ENCODE peak calls at places on chromosomes 11 and 22, in nine cellular contexts. One of them, this sample, is unnamed.

GRCh38 chr11:28009383-28009782 is 98.6 kb downstream of the KIF18A start:
- DNase-seq in transverse colon: no peak
- DNase-seq in breast epithelium: no peak
- DNase-seq in HL-60: no peak
- DNase-seq in GM12891: no peak
- DNase-seq in HCT116: no peak
- DNase-seq in spleen: no peak
- DNase-seq in GM23338: no peak
- DNase-seq in Panc1: no peak
- DNase-seq in this sample: no peak

GRCh38 chr11:576791-577610 is 731 bp downstream of the PHRF1 start:
- DNase-seq in transverse colon: no peak
- DNase-seq in breast epithelium: no peak
- DNase-seq in HL-60: no peak
- DNase-seq in GM12891: no peak
- DNase-seq in HCT116: no peak
- DNase-seq in spleen: peak; percentile 90
- DNase-seq in GM23338: no peak
- DNase-seq in Panc1: no peak
- DNase-seq in this sample: peak; percentile 86

GRCh38 chr22:46894081-46894671 is 131.7 kb downstream of the TBC1D22A start:
- DNase-seq in transverse colon: no peak
- DNase-seq in breast epithelium: no peak
- DNase-seq in HL-60: no peak
- DNase-seq in GM12891: no peak
- DNase-seq in HCT116: no peak
- DNase-seq in spleen: no peak
- DNase-seq in GM23338: no peak
- DNase-seq in Panc1: no peak
- DNase-seq in this sample: no peak

GRCh38 chr11:64849600-64850356 is 5.3 kb upstream of the CDC42BPG start:
- DNase-seq in transverse colon: no peak
- DNase-seq in breast epithelium: no peak
- DNase-seq in HL-60: no peak
- DNase-seq in GM12891: no peak
- DNase-seq in HCT116: no peak
- DNase-seq in spleen: no peak
- DNase-seq in GM23338: no peak
- DNase-seq in Panc1: no peak
- DNase-seq in this sample: no peak

GRCh38 chr11:108614086-108614485 is 20.5 kb upstream of the EXPH5 start:
- DNase-seq in transverse colon: no peak
- DNase-seq in breast epithelium: no peak
- DNase-seq in HL-60: no peak
- DNase-seq in GM12891: no peak
- DNase-seq in HCT116: no peak
- DNase-seq in spleen: no peak
- DNase-seq in GM23338: no peak
- DNase-seq in Panc1: no peak
- DNase-seq in this sample: no peak

GRCh38 chr11:112958670-112959069 is 2.5 kb upstream of the NCAM1 start:
- DNase-seq in transverse colon: no peak
- DNase-seq in breast epithelium: no peak
- DNase-seq in HL-60: no peak
- DNase-seq in GM12891: no peak
- DNase-seq in HCT116: no peak
- DNase-seq in spleen: no peak
- DNase-seq in GM23338: no peak
- DNase-seq in Panc1: no peak
- DNase-seq in this sample: no peak

GRCh38 chr22:20567993-20568417 is 60.6 kb downstream of the MED15 start:
- DNase-seq in transverse colon: no peak
- DNase-seq in breast epithelium: no peak
- DNase-seq in HL-60: no peak
- DNase-seq in GM12891: no peak
- DNase-seq in HCT116: peak; percentile 23
- DNase-seq in spleen: peak; percentile 53
- DNase-seq in GM23338: peak; percentile 40
- DNase-seq in Panc1: no peak
- DNase-seq in this sample: no peak

GRCh38 chr11:111944139-111944538 is 7.0 kb downstream of the DIXDC1 start:
- DNase-seq in transverse colon: no peak
- DNase-seq in breast epithelium: no peak
- DNase-seq in HL-60: no peak
- DNase-seq in GM12891: no peak
- DNase-seq in HCT116: no peak
- DNase-seq in spleen: no peak
- DNase-seq in GM23338: peak; percentile 52
- DNase-seq in Panc1: no peak
- DNase-seq in this sample: no peak

GRCh38 chr11:22426915-22427314 is 88.7 kb downstream of the SLC17A6 start:
- DNase-seq in transverse colon: no peak
- DNase-seq in breast epithelium: no peak
- DNase-seq in HL-60: no peak
- DNase-seq in GM12891: no peak
- DNase-seq in HCT116: no peak
- DNase-seq in spleen: no peak
- DNase-seq in GM23338: no peak
- DNase-seq in Panc1: no peak
- DNase-seq in this sample: no peak

GRCh38 chr11:111814567-111814966 is 48.4 kb upstream of the PPP2R1B start:
- DNase-seq in transverse colon: no peak
- DNase-seq in breast epithelium: no peak
- DNase-seq in HL-60: no peak
- DNase-seq in GM12891: no peak
- DNase-seq in HCT116: no peak
- DNase-seq in spleen: no peak
- DNase-seq in GM23338: no peak
- DNase-seq in Panc1: no peak
- DNase-seq in this sample: no peak

GRCh38 chr11:130514851-130515250 is 66.4 kb downstream of the ADAMTS15 start:
- DNase-seq in transverse colon: no peak
- DNase-seq in breast epithelium: no peak
- DNase-seq in HL-60: no peak
- DNase-seq in GM12891: no peak
- DNase-seq in HCT116: no peak
- DNase-seq in spleen: no peak
- DNase-seq in GM23338: no peak
- DNase-seq in Panc1: no peak
- DNase-seq in this sample: no peak

GRCh38 chr11:134223066-134223465 is 701 bp downstream of the NCAPD3 start:
- DNase-seq in transverse colon: no peak
- DNase-seq in breast epithelium: no peak
- DNase-seq in HL-60: peak; percentile 20
- DNase-seq in GM12891: no peak
- DNase-seq in HCT116: no peak
- DNase-seq in spleen: peak; percentile 68
- DNase-seq in GM23338: no peak
- DNase-seq in Panc1: no peak
- DNase-seq in this sample: no peak

GRCh38 chr11:118304227-118304808 is at the start of gene CD3E:
- DNase-seq in transverse colon: peak; percentile 26
- DNase-seq in breast epithelium: no peak
- DNase-seq in HL-60: peak; percentile 13
- DNase-seq in GM12891: no peak
- DNase-seq in HCT116: no peak
- DNase-seq in spleen: peak; percentile 75
- DNase-seq in GM23338: no peak
- DNase-seq in Panc1: no peak
- DNase-seq in this sample: no peak

GRCh38 chr22:22892096-22893052 is 4.8 kb downstream of the IGLL5 start:
- DNase-seq in transverse colon: no peak
- DNase-seq in breast epithelium: no peak
- DNase-seq in HL-60: no peak
- DNase-seq in GM12891: no peak
- DNase-seq in HCT116: no peak
- DNase-seq in spleen: no peak
- DNase-seq in GM23338: no peak
- DNase-seq in Panc1: no peak
- DNase-seq in this sample: no peak

GRCh38 chr22:46742576-46743221 is 4.6 kb upstream of the CERK start:
- DNase-seq in transverse colon: peak; percentile 72
- DNase-seq in breast epithelium: no peak
- DNase-seq in HL-60: no peak
- DNase-seq in GM12891: no peak
- DNase-seq in HCT116: no peak
- DNase-seq in spleen: no peak
- DNase-seq in GM23338: no peak
- DNase-seq in Panc1: no peak
- DNase-seq in this sample: no peak

GRCh38 chr11:1546536-1547466 is 25.3 kb downstream of the DUSP8 start:
- DNase-seq in transverse colon: peak; percentile 64
- DNase-seq in breast epithelium: no peak
- DNase-seq in HL-60: no peak
- DNase-seq in GM12891: peak; percentile 88
- DNase-seq in HCT116: no peak
- DNase-seq in spleen: no peak
- DNase-seq in GM23338: peak; percentile 89
- DNase-seq in Panc1: no peak
- DNase-seq in this sample: peak; percentile 60

GRCh38 chr11:36356201-36356600 is 60.1 kb downstream of the PRR5L start:
- DNase-seq in transverse colon: peak; percentile 57
- DNase-seq in breast epithelium: no peak
- DNase-seq in HL-60: peak; percentile 81
- DNase-seq in GM12891: no peak
- DNase-seq in HCT116: no peak
- DNase-seq in spleen: no peak
- DNase-seq in GM23338: no peak
- DNase-seq in Panc1: no peak
- DNase-seq in this sample: no peak

GRCh38 chr11:19656140-19656541 is 56.5 kb upstream of the NAV2 start:
- DNase-seq in transverse colon: no peak
- DNase-seq in breast epithelium: no peak
- DNase-seq in HL-60: no peak
- DNase-seq in GM12891: no peak
- DNase-seq in HCT116: no peak
- DNase-seq in spleen: no peak
- DNase-seq in GM23338: peak; percentile 7
- DNase-seq in Panc1: no peak
- DNase-seq in this sample: no peak

GRCh38 chr11:110092577-110093406 is at the start of gene ZC3H12C:
- DNase-seq in transverse colon: peak; percentile 89
- DNase-seq in breast epithelium: peak; percentile 76
- DNase-seq in HL-60: peak; percentile 64
- DNase-seq in GM12891: peak; percentile 57
- DNase-seq in HCT116: peak; percentile 77
- DNase-seq in spleen: peak; percentile 87
- DNase-seq in GM23338: peak; percentile 88
- DNase-seq in Panc1: peak; percentile 72
- DNase-seq in this sample: peak; percentile 97

GRCh38 chr11:74479340-74480123 is 12.2 kb upstream of the KCNE3 start:
- DNase-seq in transverse colon: no peak
- DNase-seq in breast epithelium: no peak
- DNase-seq in HL-60: no peak
- DNase-seq in GM12891: no peak
- DNase-seq in HCT116: no peak
- DNase-seq in spleen: no peak
- DNase-seq in GM23338: no peak
- DNase-seq in Panc1: no peak
- DNase-seq in this sample: no peak

GRCh38 chr11:59283825-59284772 is 71.4 kb upstream of the MPEG1 start:
- DNase-seq in transverse colon: peak; percentile 45
- DNase-seq in breast epithelium: no peak
- DNase-seq in HL-60: peak; percentile 71
- DNase-seq in GM12891: no peak
- DNase-seq in HCT116: peak; percentile 29
- DNase-seq in spleen: no peak
- DNase-seq in GM23338: peak; percentile 75
- DNase-seq in Panc1: peak; percentile 35
- DNase-seq in this sample: no peak

GRCh38 chr11:96306933-96307747 is 35.9 kb downstream of the MAML2 start:
- DNase-seq in transverse colon: peak; percentile 90
- DNase-seq in breast epithelium: peak; percentile 82
- DNase-seq in HL-60: no peak
- DNase-seq in GM12891: no peak
- DNase-seq in HCT116: peak; percentile 95
- DNase-seq in spleen: no peak
- DNase-seq in GM23338: peak; percentile 62
- DNase-seq in Panc1: peak; percentile 95
- DNase-seq in this sample: peak; percentile 91
- TF ChIP-seq POLR2AphosphoS5 in transverse colon: peak; percentile 52
- TF ChIP-seq POLR2AphosphoS5 in breast epithelium: peak; percentile 8
- TF ChIP-seq POLR2AphosphoS5 in HL-60: no peak
- TF ChIP-seq POLR2AphosphoS5 in GM12891: no peak
- TF ChIP-seq POLR2AphosphoS5 in HCT116: peak; percentile 62
- TF ChIP-seq POLR2AphosphoS5 in spleen: no peak
- TF ChIP-seq POLR2AphosphoS5 in GM23338: no peak
- TF ChIP-seq POLR2AphosphoS5 in Panc1: no peak
- TF ChIP-seq POLR2AphosphoS5 in this sample: peak; percentile 28

DNA sequence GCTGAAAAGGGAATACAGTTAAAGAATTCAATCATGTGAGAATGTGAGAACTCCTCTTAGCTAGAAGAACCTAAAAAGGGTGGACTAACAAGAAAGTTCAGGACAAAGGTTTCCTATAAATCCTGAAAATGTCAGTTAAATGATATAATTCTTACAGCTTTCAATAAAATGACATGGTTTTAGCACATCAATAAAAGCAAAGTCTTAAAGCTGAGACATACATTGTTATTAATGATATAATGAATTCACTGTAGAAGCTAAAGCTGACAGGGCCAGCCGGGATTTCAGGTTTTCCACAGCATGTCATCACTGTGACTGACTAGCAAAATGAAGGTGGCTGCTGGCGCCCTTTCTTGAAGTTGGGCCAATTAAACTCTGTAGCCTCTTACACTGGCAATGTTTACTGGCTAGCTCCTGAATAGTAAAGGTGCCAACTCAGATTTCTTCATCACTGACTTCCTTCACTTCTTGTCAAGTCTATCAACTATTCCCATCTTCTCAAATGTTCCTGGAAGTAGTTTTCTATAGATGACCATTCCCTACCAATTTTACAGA is 244.3 kb downstream of the TTC28 start:
- DNase-seq in transverse colon: peak; percentile 16
- DNase-seq in breast epithelium: peak; percentile 75
- DNase-seq in HL-60: no peak
- DNase-seq in GM12891: no peak
- DNase-seq in HCT116: no peak
- DNase-seq in spleen: no peak
- DNase-seq in GM23338: peak; percentile 18
- DNase-seq in Panc1: no peak
- DNase-seq in this sample: no peak
- TF ChIP-seq POLR2AphosphoS5 in transverse colon: no peak
- TF ChIP-seq POLR2AphosphoS5 in breast epithelium: no peak
- TF ChIP-seq POLR2AphosphoS5 in HL-60: no peak
- TF ChIP-seq POLR2AphosphoS5 in GM12891: no peak
- TF ChIP-seq POLR2AphosphoS5 in HCT116: no peak
- TF ChIP-seq POLR2AphosphoS5 in spleen: no peak
- TF ChIP-seq POLR2AphosphoS5 in GM23338: no peak
- TF ChIP-seq POLR2AphosphoS5 in Panc1: no peak
- TF ChIP-seq POLR2AphosphoS5 in this sample: no peak

GRCh38 chr11:35170503-35170902 is 31.5 kb downstream of the CD44 start:
- DNase-seq in transverse colon: no peak
- DNase-seq in breast epithelium: no peak
- DNase-seq in HL-60: no peak
- DNase-seq in GM12891: no peak
- DNase-seq in HCT116: no peak
- DNase-seq in spleen: no peak
- DNase-seq in GM23338: no peak
- DNase-seq in Panc1: no peak
- DNase-seq in this sample: no peak
- TF ChIP-seq POLR2AphosphoS5 in transverse colon: no peak
- TF ChIP-seq POLR2AphosphoS5 in breast epithelium: no peak
- TF ChIP-seq POLR2AphosphoS5 in HL-60: no peak
- TF ChIP-seq POLR2AphosphoS5 in GM12891: peak; percentile 46
- TF ChIP-seq POLR2AphosphoS5 in HCT116: no peak
- TF ChIP-seq POLR2AphosphoS5 in spleen: no peak
- TF ChIP-seq POLR2AphosphoS5 in GM23338: no peak
- TF ChIP-seq POLR2AphosphoS5 in Panc1: peak; percentile 55
- TF ChIP-seq POLR2AphosphoS5 in this sample: no peak

GRCh38 chr11:68370211-68371111 is 58.1 kb downstream of the LRP5 start:
- DNase-seq in transverse colon: peak; percentile 62
- DNase-seq in breast epithelium: no peak
- DNase-seq in HL-60: no peak
- DNase-seq in GM12891: peak; percentile 93
- DNase-seq in HCT116: no peak
- DNase-seq in spleen: no peak
- DNase-seq in GM23338: no peak
- DNase-seq in Panc1: no peak
- DNase-seq in this sample: no peak
- TF ChIP-seq POLR2AphosphoS5 in transverse colon: no peak
- TF ChIP-seq POLR2AphosphoS5 in breast epithelium: no peak
- TF ChIP-seq POLR2AphosphoS5 in HL-60: no peak
- TF ChIP-seq POLR2AphosphoS5 in GM12891: no peak
- TF ChIP-seq POLR2AphosphoS5 in HCT116: no peak
- TF ChIP-seq POLR2AphosphoS5 in spleen: no peak
- TF ChIP-seq POLR2AphosphoS5 in GM23338: no peak
- TF ChIP-seq POLR2AphosphoS5 in Panc1: no peak
- TF ChIP-seq POLR2AphosphoS5 in this sample: no peak

This sample was measured in upper lobe of left lung.